ENCODE peak calls at places on chromosomes 11 and 22, in four cellular contexts. One of them, this sample, is unnamed.

GRCh38 chr11:88146106-88146505 is 29.1 kb downstream of the RAB38 start:
- DNase-seq in IMR-90: no peak
- DNase-seq in SK-N-SH: no peak
- DNase-seq in K562: no peak
- DNase-seq in this sample: no peak

GRCh38 chr11:45754261-45754709 is 50.7 kb upstream of the SLC35C1 start:
- DNase-seq in K562: no peak
- DNase-seq in IMR-90: peak
- DNase-seq in SK-N-SH: peak
- DNase-seq in this sample: no peak

GRCh38 chr11:119942021-119942420 is 195.9 kb downstream of the TRIM29 start:
- DNase-seq in IMR-90: no peak
- DNase-seq in K562: peak
- DNase-seq in SK-N-SH: no peak
- DNase-seq in this sample: no peak

GRCh38 chr22:28505416-28506156 is 174.1 kb downstream of the TTC28 start:
- DNase-seq in IMR-90: no peak
- DNase-seq in K562: no peak
- DNase-seq in SK-N-SH: no peak
- DNase-seq in this sample: no peak

GRCh38 chr11:135004495-135004894 is 592.5 kb upstream of the B3GAT1 start:
- DNase-seq in IMR-90: no peak
- DNase-seq in K562: no peak
- DNase-seq in SK-N-SH: peak
- DNase-seq in this sample: no peak

GRCh38 chr11:43419460-43419859 is 60.7 kb downstream of the TTC17 start:
- DNase-seq in K562: peak
- DNase-seq in IMR-90: peak
- DNase-seq in SK-N-SH: peak
- DNase-seq in this sample: no peak

GRCh38 chr22:30837531-30837930 is 131.0 kb downstream of the MORC2 start:
- DNase-seq in SK-N-SH: no peak
- DNase-seq in IMR-90: no peak
- DNase-seq in K562: no peak
- DNase-seq in this sample: no peak

GRCh38 chr11:108871152-108871551 is 206.3 kb downstream of the DDX10 start:
- DNase-seq in SK-N-SH: peak
- DNase-seq in K562: peak
- DNase-seq in IMR-90: peak
- DNase-seq in this sample: peak

GRCh38 chr11:46345131-46345597 is 2.1 kb upstream of the DGKZ start:
- DNase-seq in SK-N-SH: no peak
- DNase-seq in IMR-90: no peak
- DNase-seq in K562: peak
- DNase-seq in this sample: no peak

DNA sequence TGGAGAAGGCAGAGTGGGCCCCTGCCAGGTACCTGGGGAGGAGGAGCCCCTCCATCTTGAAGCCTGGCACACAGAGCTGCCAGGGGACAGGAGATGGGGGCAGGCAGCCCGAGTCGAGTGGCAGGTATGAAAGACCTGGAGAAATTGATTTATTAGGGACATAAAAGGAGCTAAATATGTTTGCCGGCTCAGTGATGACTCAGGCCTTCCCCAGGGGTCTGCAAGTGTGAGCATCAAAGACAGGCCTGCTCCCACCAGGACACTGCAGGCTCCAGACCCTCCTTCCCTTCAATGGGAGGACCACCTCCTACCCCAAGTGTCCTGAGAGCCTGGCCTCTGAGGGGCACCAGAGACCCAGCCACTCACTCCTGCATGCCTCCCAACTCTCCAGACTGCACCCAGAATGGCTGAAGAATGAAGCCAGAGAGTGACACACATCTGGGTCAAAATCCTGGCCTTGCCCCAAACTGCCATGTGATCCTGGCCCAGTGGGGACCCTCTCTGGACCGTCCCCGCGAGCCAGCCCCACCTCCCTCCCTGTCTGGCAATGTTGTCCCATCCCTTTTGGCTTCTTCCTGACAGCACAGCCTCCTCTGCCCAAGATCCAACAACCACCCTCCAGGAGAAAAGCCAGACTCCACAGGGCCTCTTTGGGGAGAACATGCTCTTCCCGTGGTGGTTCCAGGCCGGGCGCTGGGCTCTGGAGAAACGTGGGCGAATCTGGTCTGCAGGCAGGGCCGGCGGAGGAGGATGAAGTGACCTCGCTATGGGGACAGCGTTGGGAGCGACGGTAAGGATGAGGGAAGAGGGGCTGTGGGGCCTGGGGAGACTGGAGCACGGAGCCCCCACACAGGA is 36.2 kb downstream of the CYTH4 start:
- DNase-seq in SK-N-SH: no peak
- DNase-seq in IMR-90: no peak
- DNase-seq in K562: no peak
- DNase-seq in this sample: no peak
- H3K27ac ChIP-seq in SK-N-SH: no peak
- H3K27ac ChIP-seq in IMR-90: no peak
- H3K27ac ChIP-seq in K562: no peak
- H3K27ac ChIP-seq in this sample: no peak

GRCh38 chr11:123407124-123407995 is 22.7 kb upstream of the GRAMD1B start:
- DNase-seq in SK-N-SH: peak
- DNase-seq in IMR-90: peak
- DNase-seq in K562: peak
- DNase-seq in this sample: peak
- TF ChIP-seq CTCF in SK-N-SH: peak
- TF ChIP-seq CTCF in IMR-90: peak
- TF ChIP-seq CTCF in K562: peak
- TF ChIP-seq CTCF in this sample: peak

GRCh38 chr11:70141490-70142014 is 61.5 kb upstream of the FADD start:
- DNase-seq in IMR-90: no peak
- DNase-seq in SK-N-SH: no peak
- DNase-seq in K562: no peak
- DNase-seq in this sample: no peak

GRCh38 chr11:70139785-70140410 is 61.8 kb downstream of the ANO1 start:
- DNase-seq in IMR-90: no peak
- DNase-seq in K562: no peak
- DNase-seq in SK-N-SH: no peak
- DNase-seq in this sample: no peak

GRCh38 chr11:70138403-70138802 is 60.3 kb downstream of the ANO1 start:
- DNase-seq in SK-N-SH: no peak
- DNase-seq in K562: no peak
- DNase-seq in IMR-90: no peak
- DNase-seq in this sample: no peak

GRCh38 chr11:70142171-70142875 is 60.8 kb upstream of the FADD start:
- DNase-seq in K562: no peak
- DNase-seq in SK-N-SH: no peak
- DNase-seq in IMR-90: no peak
- DNase-seq in this sample: no peak

DNA sequence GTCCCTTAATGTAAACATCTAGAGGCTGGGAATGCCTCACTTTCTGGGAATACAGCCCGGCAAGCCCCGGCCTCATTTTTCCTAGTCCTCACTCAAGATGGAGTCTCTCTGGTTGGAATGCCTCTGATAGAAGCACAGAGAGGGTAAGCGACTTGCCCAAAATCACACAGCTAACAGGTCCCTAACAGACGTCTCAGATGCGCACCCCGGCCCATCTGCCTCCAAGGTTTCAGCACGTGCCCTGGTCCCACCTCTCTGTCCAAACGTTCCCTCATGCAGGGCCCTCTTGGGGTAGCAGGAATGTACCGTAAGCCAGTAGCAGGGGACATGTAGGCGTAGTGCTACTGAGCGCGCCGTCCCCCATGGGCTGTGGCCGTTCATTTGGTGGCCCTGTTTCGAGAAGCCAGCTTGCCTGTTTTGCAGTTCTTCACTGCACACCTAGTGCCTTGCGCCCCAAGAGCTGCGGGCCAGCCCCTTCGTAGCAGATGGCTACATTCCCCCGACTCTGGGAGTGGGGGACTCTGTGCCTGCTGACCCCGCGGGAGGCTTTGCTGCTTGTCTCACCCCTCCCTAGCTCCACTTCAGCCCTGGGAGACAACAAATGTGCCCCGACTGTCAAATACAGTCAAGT is 62.1 kb upstream of the FADD start:
- DNase-seq in K562: no peak
- DNase-seq in SK-N-SH: no peak
- DNase-seq in IMR-90: peak
- DNase-seq in this sample: no peak
- H3K4me3 ChIP-seq in K562: no peak
- H3K4me3 ChIP-seq in SK-N-SH: no peak
- H3K4me3 ChIP-seq in IMR-90: no peak
- H3K4me3 ChIP-seq in this sample: no peak

GRCh38 chr11:116930586-116930985 is 93.2 kb upstream of the APOA1 start:
- DNase-seq in K562: no peak
- DNase-seq in SK-N-SH: no peak
- DNase-seq in IMR-90: no peak
- DNase-seq in this sample: no peak

GRCh38 chr11:116933961-116934360 is 96.5 kb upstream of the APOA1 start:
- DNase-seq in IMR-90: no peak
- DNase-seq in K562: no peak
- DNase-seq in SK-N-SH: no peak
- DNase-seq in this sample: no peak

GRCh38 chr11:116930177-116930576 is 92.8 kb upstream of the APOA1 start:
- DNase-seq in IMR-90: peak
- DNase-seq in SK-N-SH: no peak
- DNase-seq in K562: no peak
- DNase-seq in this sample: no peak

GRCh38 chr11:116931206-116931953 is 94.0 kb upstream of the APOA1 start:
- DNase-seq in IMR-90: peak
- DNase-seq in SK-N-SH: no peak
- DNase-seq in K562: peak
- DNase-seq in this sample: no peak

GRCh38 chr11:116932182-116932581 is 94.8 kb upstream of the APOA1 start:
- DNase-seq in K562: no peak
- DNase-seq in IMR-90: no peak
- DNase-seq in SK-N-SH: no peak
- DNase-seq in this sample: no peak
- H3K27ac ChIP-seq in K562: peak
- H3K27ac ChIP-seq in IMR-90: no peak
- H3K27ac ChIP-seq in SK-N-SH: no peak
- H3K27ac ChIP-seq in this sample: no peak

GRCh38 chr11:1825039-1825740 is 9.6 kb upstream of the SYT8 start:
- DNase-seq in IMR-90: no peak
- DNase-seq in K562: peak
- DNase-seq in SK-N-SH: no peak
- DNase-seq in this sample: no peak
- TF ChIP-seq CTCF in IMR-90: peak
- TF ChIP-seq CTCF in K562: peak
- TF ChIP-seq CTCF in SK-N-SH: no peak
- TF ChIP-seq CTCF in this sample: peak

DNA sequence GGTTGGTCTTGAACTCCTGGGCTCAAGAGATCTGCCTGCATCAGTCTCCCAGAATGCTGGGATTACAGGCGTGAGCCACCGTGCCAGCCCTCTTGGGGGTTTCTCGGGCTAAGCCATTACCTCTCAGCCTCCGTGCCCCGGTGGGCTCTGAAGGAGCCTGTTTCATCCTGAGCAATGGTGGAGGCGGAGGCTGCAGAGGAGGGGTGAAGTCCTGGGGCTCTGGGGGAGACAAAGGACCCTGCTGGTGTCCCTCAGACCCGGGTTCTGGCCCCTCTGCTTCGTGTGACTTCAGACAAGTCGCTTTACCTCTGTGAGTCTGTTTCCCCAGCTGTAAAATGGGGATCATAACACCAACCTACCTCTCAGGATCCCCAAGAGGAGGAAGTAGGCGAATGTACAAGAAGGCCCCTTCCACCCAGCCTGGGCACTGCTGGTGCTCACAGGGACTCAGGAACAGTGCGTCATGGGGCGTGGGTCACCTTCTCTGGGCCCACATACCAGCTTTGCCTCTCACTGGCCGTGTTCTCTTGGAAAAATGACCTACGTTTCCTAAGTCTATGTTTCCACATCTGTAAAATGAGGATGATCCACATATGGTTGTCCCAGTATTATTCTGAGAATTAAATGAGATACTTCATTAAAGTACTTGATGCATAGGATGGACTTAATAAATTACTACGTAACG is 36.8 kb downstream of the RIBC2 start:
- DNase-seq in IMR-90: no peak
- DNase-seq in SK-N-SH: no peak
- DNase-seq in K562: no peak
- DNase-seq in this sample: no peak
- H3K4me3 ChIP-seq in IMR-90: no peak
- H3K4me3 ChIP-seq in SK-N-SH: no peak
- H3K4me3 ChIP-seq in K562: no peak
- H3K4me3 ChIP-seq in this sample: no peak

GRCh38 chr11:63877658-63878241 is 38.8 kb downstream of the MARK2 start:
- DNase-seq in SK-N-SH: no peak
- DNase-seq in K562: no peak
- DNase-seq in IMR-90: no peak
- DNase-seq in this sample: no peak

GRCh38 chr11:63876616-63877015 is 37.7 kb downstream of the MARK2 start:
- DNase-seq in IMR-90: no peak
- DNase-seq in K562: no peak
- DNase-seq in SK-N-SH: no peak
- DNase-seq in this sample: no peak

GRCh38 chr11:63873381-63873780 is 34.5 kb downstream of the MARK2 start:
- DNase-seq in SK-N-SH: no peak
- DNase-seq in K562: no peak
- DNase-seq in IMR-90: no peak
- DNase-seq in this sample: no peak

GRCh38 chr11:63874511-63874910 is 35.6 kb downstream of the MARK2 start:
- DNase-seq in K562: peak
- DNase-seq in IMR-90: no peak
- DNase-seq in SK-N-SH: no peak
- DNase-seq in this sample: no peak

DNA sequence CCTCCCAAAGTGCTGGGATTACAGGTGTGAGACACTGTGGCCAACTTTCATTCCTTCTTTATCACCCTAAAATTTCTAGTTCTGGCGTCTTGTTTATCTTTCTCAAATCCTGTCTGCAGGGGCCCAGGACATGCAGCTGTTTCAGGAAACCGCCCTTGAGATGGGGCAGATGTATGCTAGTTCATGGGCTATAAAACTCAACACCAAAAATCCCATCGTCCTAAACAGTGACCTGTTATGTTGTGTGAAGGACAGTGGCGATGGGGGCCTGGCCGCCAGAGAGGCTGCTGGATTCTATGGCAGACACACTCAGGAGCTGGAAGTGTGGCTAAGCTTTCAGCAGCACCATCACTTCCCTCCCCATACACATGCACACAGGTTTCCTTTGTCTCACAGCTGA is 36.6 kb downstream of the MARK2 start:
- DNase-seq in K562: no peak
- DNase-seq in SK-N-SH: no peak
- DNase-seq in IMR-90: no peak
- DNase-seq in this sample: no peak
- H3K27ac ChIP-seq in K562: no peak
- H3K27ac ChIP-seq in SK-N-SH: no peak
- H3K27ac ChIP-seq in IMR-90: no peak
- H3K27ac ChIP-seq in this sample: no peak

GRCh38 chr22:39233736-39234120 is 11.1 kb downstream of the PDGFB start:
- DNase-seq in K562: no peak
- DNase-seq in SK-N-SH: no peak
- DNase-seq in IMR-90: no peak
- DNase-seq in this sample: no peak

GRCh38 chr22:39234867-39235687 is 9.7 kb downstream of the PDGFB start:
- DNase-seq in SK-N-SH: no peak
- DNase-seq in IMR-90: no peak
- DNase-seq in K562: no peak
- DNase-seq in this sample: no peak

GRCh38 chr22:39232246-39232645 is 12.5 kb downstream of the PDGFB start:
- DNase-seq in K562: no peak
- DNase-seq in IMR-90: no peak
- DNase-seq in SK-N-SH: no peak
- DNase-seq in this sample: no peak

GRCh38 chr22:39232806-39233735 is 11.7 kb downstream of the PDGFB start:
- DNase-seq in K562: no peak
- DNase-seq in SK-N-SH: no peak
- DNase-seq in IMR-90: no peak
- DNase-seq in this sample: no peak

GRCh38 chr22:39234157-39234793 is 10.5 kb downstream of the PDGFB start:
- DNase-seq in SK-N-SH: no peak
- DNase-seq in K562: no peak
- DNase-seq in IMR-90: no peak
- DNase-seq in this sample: no peak
- TF ChIP-seq CTCF in SK-N-SH: no peak
- TF ChIP-seq CTCF in K562: no peak
- TF ChIP-seq CTCF in IMR-90: no peak
- TF ChIP-seq CTCF in this sample: no peak

This sample was measured in AG04450.